ENCODE peak calls at places on chromosome 2, in six cellular contexts. D is neural progenitor cell, Q is heart right ventricle, A is spleen, O is aorta, E is PC-3. R is an unnamed sample.

GRCh38 chr2:160334028-160334729 is 134.1 kb upstream of the ITGB6 start:
- DNase-seq in A (no peak), O (no peak), Q (no peak), E (peak), D (no peak), R (peak)

GRCh38 chr2:121334581-121335293 is 49.7 kb upstream of the TFCP2L1 start:
- DNase-seq in Q (no peak), O (no peak), E (no peak), D (peak), A (peak), R (no peak)

GRCh38 chr2:174951746-174952145 is 53.4 kb downstream of the CHN1 start:
- DNase-seq in D (peak), E (peak), O (no peak), A (no peak), Q (no peak), R (no peak)

GRCh38 chr2:7972670-7973069 is 709.2 kb upstream of the ID2 start:
- DNase-seq in D (peak), A (no peak), O (no peak), E (no peak), Q (no peak), R (no peak)

GRCh38 chr2:47272031-47272864 is 117.1 kb upstream of the STPG4 start:
- DNase-seq in D (peak), O (peak), A (peak), Q (peak), E (peak), R (no peak)

GRCh38 chr2:240435457-240435954 is at the start of gene GPC1:
- DNase-seq in Q (peak), O (peak), D (peak), A (peak), E (peak), R (no peak)

GRCh38 chr2:126902859-126903258 is 4.2 kb downstream of the TEX51 start:
- DNase-seq in E (no peak), Q (no peak), D (no peak), O (no peak), A (peak), R (no peak)

GRCh38 chr2:239690651-239691631 is 290.1 kb upstream of the HDAC4 start:
- DNase-seq in A (no peak), E (no peak), Q (no peak), D (no peak), O (peak), R (no peak)

GRCh38 chr2:8962890-8963289 is 40.6 kb downstream of the MBOAT2 start:
- DNase-seq in A (no peak), D (no peak), O (no peak), Q (no peak), E (no peak), R (no peak)

GRCh38 chr2:229416116-229416694 is 145.1 kb upstream of the PID1 start:
- DNase-seq in A (no peak), O (peak), Q (peak), D (no peak), E (no peak), R (no peak)

GRCh38 chr2:219284501-219285347 is 5.6 kb downstream of the DNAJB2 start:
- DNase-seq in D (no peak), A (peak), E (no peak), O (no peak), Q (no peak), R (no peak)

GRCh38 chr2:1709335-1709605 is 35.0 kb downstream of the PXDN start:
- DNase-seq in A (no peak), E (no peak), O (no peak), D (no peak), Q (no peak), R (no peak)

GRCh38 chr2:163717474-163717873 is 18.3 kb downstream of the FIGN start:
- DNase-seq in Q (no peak), D (no peak), A (no peak), O (no peak), E (no peak), R (no peak)

GRCh38 chr2:27776097-27776496 is 4.6 kb downstream of the MRPL33 start:
- DNase-seq in D (no peak), Q (peak), A (no peak), O (no peak), E (peak), R (no peak)

GRCh38 chr2:235206399-235206798 is 254.6 kb downstream of the SH3BP4 start:
- DNase-seq in E (no peak), D (no peak), A (no peak), O (no peak), Q (no peak), R (no peak)

GRCh38 chr2:112811841-112812306 is 24.7 kb downstream of the IL1B start:
- DNase-seq in O (no peak), A (no peak), E (peak), D (no peak), Q (peak), R (peak)

GRCh38 chr2:31440764-31441163 is 26.2 kb upstream of the XDH start:
- DNase-seq in A (no peak), D (no peak), E (peak), Q (no peak), O (no peak), R (peak)

GRCh38 chr2:234722176-234722575 is 225.3 kb upstream of the ARL4C start:
- DNase-seq in E (no peak), Q (no peak), O (no peak), D (no peak), A (no peak), R (no peak)

GRCh38 chr2:223582001-223582400 is 20.2 kb downstream of the SCG2 start:
- DNase-seq in D (no peak), A (no peak), E (no peak), Q (no peak), O (no peak), R (no peak)

GRCh38 chr2:49687873-49688272 is 533.6 kb upstream of the FSHR start:
- DNase-seq in E (peak), D (no peak), O (no peak), Q (no peak), A (no peak), R (no peak)

GRCh38 chr2:25323042-25323514 is 18.6 kb downstream of the DNMT3A start:
- DNase-seq in O (peak), Q (no peak), D (peak), E (no peak), A (no peak), R (no peak)

GRCh38 chr2:74675090-74675489 is 21.0 kb downstream of the SEMA4F start:
- DNase-seq in O (no peak), Q (no peak), D (peak), E (no peak), A (no peak), R (no peak)

GRCh38 chr2:15937882-15938802 is 2.2 kb upstream of the MYCN start:
- DNase-seq in O (no peak), A (no peak), E (no peak), D (no peak), Q (no peak), R (no peak)

GRCh38 chr2:128169497-128169896 is 78.5 kb downstream of the UGGT1 start:
- DNase-seq in O (no peak), A (no peak), E (no peak), Q (no peak), D (no peak), R (no peak)

DNA sequence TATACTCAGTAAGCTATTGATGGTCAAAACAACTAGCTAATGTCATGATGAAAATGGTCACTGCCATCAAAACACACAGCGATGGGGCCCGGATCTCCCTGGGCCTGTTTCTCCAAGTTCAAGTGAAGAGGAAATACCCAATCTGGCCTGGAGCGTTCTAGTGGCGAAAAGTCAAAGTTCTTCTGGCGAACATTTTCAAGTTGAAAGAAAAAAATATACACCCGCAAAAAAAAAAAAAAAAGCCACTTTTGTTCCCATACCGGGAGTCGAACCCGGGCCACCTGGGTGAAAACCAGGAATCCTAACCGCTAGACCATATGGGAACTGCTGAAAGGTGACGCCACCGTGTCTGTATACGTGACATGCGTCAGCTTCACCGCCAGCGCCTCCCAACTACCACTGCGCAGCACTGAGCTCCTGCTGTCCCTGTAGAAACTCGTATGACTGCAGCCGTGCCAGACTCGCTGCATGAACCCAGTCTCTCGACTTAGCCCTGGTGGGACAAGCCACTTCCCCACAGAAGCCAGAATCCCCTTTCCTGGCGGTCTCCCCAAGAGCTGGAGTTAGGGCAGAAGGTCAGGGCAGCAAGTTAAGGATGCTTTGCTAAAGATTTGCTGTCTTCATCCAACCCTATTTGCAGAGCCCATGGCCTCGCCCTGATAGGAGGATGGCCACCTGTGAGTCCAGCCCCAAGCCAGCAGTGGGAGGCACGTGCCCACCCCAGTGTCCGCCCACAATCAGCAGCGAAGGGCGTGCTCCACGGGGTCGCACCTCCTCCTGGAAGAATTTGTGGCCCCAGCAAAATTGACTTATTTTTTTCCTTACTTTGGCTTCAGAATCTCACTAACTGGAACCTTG is 5.6 kb upstream of the IMP4 start:
- DNase-seq in O (peak), A (peak), E (peak), D (peak), Q (peak), R (no peak)
- H3K27ac ChIP-seq in O (no peak), A (peak), E (no peak), D (no peak), Q (peak), R (no peak)

DNA sequence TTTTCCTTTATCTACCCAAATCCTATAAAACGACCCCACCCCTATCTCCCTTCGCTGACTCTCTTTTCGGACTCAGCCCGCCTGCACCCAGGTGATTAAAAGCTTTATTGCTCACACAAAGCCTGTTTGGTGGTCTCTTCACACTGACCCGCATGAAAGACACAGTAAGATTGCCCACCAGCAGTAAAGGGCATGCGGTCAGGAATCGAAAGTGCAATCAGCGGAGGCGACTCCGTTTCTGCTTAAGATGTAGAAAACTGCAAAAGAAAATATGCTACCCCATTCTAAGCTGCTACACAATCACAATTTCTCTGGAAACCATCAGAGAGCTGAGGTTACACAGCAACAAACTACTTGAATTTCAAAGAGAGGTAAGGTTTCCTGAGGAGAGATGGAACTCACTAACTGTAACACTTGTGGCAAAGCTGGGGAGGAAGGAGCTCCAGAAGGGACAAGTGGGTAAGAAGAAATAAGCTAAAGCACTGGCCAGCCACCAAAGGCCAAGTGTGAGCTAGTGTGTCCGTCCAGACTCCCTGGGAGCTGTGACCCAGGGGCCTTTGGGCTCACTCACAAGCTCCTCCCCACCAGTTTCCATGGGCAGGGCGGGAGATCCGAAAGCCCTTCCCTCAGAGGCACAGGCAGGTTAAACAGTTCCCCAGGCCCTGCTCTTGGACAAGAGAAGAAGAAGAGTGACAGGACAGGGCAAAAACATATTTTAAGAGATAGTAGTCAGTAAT is 72.8 kb upstream of the TGFA start:
- DNase-seq in A (no peak), Q (no peak), D (peak), E (no peak), O (no peak), R (no peak)
- H3K27ac ChIP-seq in A (no peak), Q (no peak), D (no peak), E (no peak), O (no peak), R (no peak)

GRCh38 chr2:237278593-237278992 is 135.4 kb downstream of the COL6A3 start:
- DNase-seq in D (no peak), O (peak), A (no peak), E (no peak), Q (peak), R (no peak)

GRCh38 chr2:237280937-237281336 is 133.0 kb downstream of the COL6A3 start:
- DNase-seq in D (no peak), A (no peak), E (no peak), Q (no peak), O (no peak), R (no peak)

GRCh38 chr2:237281900-237282306 is 132.1 kb downstream of the COL6A3 start:
- DNase-seq in E (peak), Q (no peak), A (no peak), O (no peak), D (no peak), R (no peak)

GRCh38 chr2:237279012-237279768 is 134.8 kb downstream of the COL6A3 start:
- DNase-seq in E (no peak), Q (no peak), A (no peak), O (no peak), D (no peak), R (no peak)

DNA sequence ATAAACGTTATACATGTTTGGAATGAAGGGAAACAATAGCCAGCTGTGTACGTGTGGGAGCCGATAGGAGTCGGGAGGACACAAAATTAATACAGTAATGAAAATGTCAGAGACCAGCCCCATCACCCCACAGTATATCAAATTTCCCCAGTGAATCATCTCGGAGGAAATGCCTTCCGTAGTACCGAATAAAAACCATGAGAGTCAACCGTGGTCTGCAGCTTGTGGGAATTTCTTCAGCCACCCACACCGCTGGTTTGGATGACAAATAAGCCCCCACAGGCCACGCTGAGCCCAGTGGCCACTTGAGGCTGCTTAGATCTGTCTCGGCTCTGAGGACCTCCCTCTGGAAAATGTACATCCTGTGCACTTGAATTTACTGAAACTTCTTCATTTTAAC is 133.7 kb downstream of the COL6A3 start:
- DNase-seq in O (no peak), A (no peak), D (no peak), Q (no peak), E (peak), R (no peak)
- H3K27ac ChIP-seq in O (no peak), A (no peak), D (no peak), Q (peak), E (peak), R (no peak)

GRCh38 chr2:190417045-190417842 is 9.1 kb downstream of the MFSD6 start:
- DNase-seq in E (no peak), D (no peak), Q (no peak), A (no peak), O (no peak), R (no peak)
- H3K27ac ChIP-seq in E (no peak), D (no peak), Q (peak), A (peak), O (no peak), R (no peak)